ENCODE peak calls at places on chromosomes 2 and 18, in ten cellular contexts. M is lower lobe of right lung; W is adrenal gland; A is PC-9; N is prostate gland; L is SJSA1; P is CD8-positive, alpha-beta memory T cell; E is uterus; I is RWPE2; H is aorta. T is an unnamed sample. For H3K4me1, the result is how much of the 10 kb centered on the place peaks cover.

GRCh38 chr2:109135572-109136185 is 6.7 kb downstream of the SH3RF3 start:
- DNase-seq in M (no peak), W (peak), A (no peak), N (no peak), L (no peak), P (no peak), E (peak), I (no peak), H (no peak), T (no peak)

GRCh38 chr18:45107425-45107824 is 426.7 kb downstream of the SETBP1 start:
- DNase-seq in M (no peak), W (no peak), A (no peak), N (no peak), L (no peak), P (no peak), E (no peak), I (no peak), H (no peak), T (peak)

GRCh38 chr18:77106331-77106730 is 26.3 kb downstream of the MBP start:
- DNase-seq in M (no peak), W (no peak), A (no peak), N (no peak), L (no peak), P (peak), E (no peak), I (no peak), H (no peak), T (no peak)

GRCh38 chr2:167932123-167932693 is 315.2 kb downstream of the STK39 start:
- DNase-seq in M (no peak), W (no peak), A (no peak), N (no peak), L (no peak), P (no peak), E (no peak), I (no peak), H (no peak), T (no peak)

GRCh38 chr18:10442551-10442971 is 11.9 kb upstream of the APCDD1 start:
- DNase-seq in M (no peak), W (no peak), A (no peak), N (no peak), L (no peak), P (no peak), E (no peak), I (no peak), H (no peak), T (no peak)

GRCh38 chr2:197926673-197927072 is 122.3 kb downstream of the PLCL1 start:
- DNase-seq in M (no peak), W (no peak), A (no peak), N (no peak), L (no peak), P (no peak), E (no peak), I (no peak), H (no peak), T (no peak)

GRCh38 chr2:36507408-36507812 is 90.6 kb downstream of the FEZ2 start:
- DNase-seq in M (no peak), W (peak), A (no peak), N (peak), L (peak), P (no peak), E (peak), I (no peak), H (no peak), T (no peak)

GRCh38 chr2:18701981-18702380 is 112.6 kb upstream of the NT5C1B start:
- DNase-seq in M (no peak), W (no peak), A (no peak), N (no peak), L (no peak), P (no peak), E (no peak), I (no peak), H (no peak), T (no peak)

GRCh38 chr18:75801178-75801577 is 373.7 kb upstream of the SMIM21 start:
- DNase-seq in M (no peak), W (no peak), A (no peak), N (no peak), L (no peak), P (no peak), E (no peak), I (no peak), H (no peak), T (no peak)

GRCh38 chr2:143336719-143337210 is 207.5 kb downstream of the ARHGAP15 start:
- DNase-seq in M (no peak), W (no peak), A (no peak), N (no peak), L (no peak), P (no peak), E (no peak), I (no peak), H (no peak), T (no peak)

GRCh38 chr18:21452381-21452780 is 148.1 kb downstream of the ESCO1 start:
- DNase-seq in M (no peak), W (no peak), A (no peak), N (no peak), L (no peak), P (no peak), E (no peak), I (no peak), H (no peak), T (no peak)

GRCh38 chr2:20050104-20050711 is 1.2 kb downstream of the LAPTM4A start:
- DNase-seq in M (no peak), W (peak), A (peak), N (peak), L (peak), P (peak), E (no peak), I (no peak), H (no peak), T (no peak)

GRCh38 chr18:62751341-62751821 is 36.0 kb downstream of the PHLPP1 start:
- DNase-seq in M (no peak), W (peak), A (no peak), N (no peak), L (peak), P (no peak), E (no peak), I (no peak), H (no peak), T (no peak)

GRCh38 chr2:216499641-216500218 is 1.1 kb downstream of the RPL37A start:
- DNase-seq in M (no peak), W (no peak), A (no peak), N (no peak), L (no peak), P (no peak), E (no peak), I (no peak), H (no peak), T (no peak)

GRCh38 chr2:64862001-64862397 is 127.2 kb upstream of the SLC1A4 start:
- DNase-seq in M (no peak), W (no peak), A (no peak), N (no peak), L (no peak), P (no peak), E (no peak), I (no peak), H (no peak), T (no peak)

GRCh38 chr2:64860321-64860751 is 128.9 kb upstream of the SLC1A4 start:
- DNase-seq in M (no peak), W (no peak), A (no peak), N (no peak), L (no peak), P (no peak), E (peak), I (no peak), H (no peak), T (no peak)

GRCh38 chr2:64862623-64863022 is 126.6 kb upstream of the SLC1A4 start:
- DNase-seq in M (no peak), W (no peak), A (peak), N (no peak), L (no peak), P (no peak), E (no peak), I (no peak), H (no peak), T (no peak)

GRCh38 chr2:64860936-64861335 is 128.3 kb upstream of the SLC1A4 start:
- DNase-seq in M (no peak), W (no peak), A (no peak), N (no peak), L (no peak), P (no peak), E (no peak), I (no peak), H (no peak), T (no peak)

DNA sequence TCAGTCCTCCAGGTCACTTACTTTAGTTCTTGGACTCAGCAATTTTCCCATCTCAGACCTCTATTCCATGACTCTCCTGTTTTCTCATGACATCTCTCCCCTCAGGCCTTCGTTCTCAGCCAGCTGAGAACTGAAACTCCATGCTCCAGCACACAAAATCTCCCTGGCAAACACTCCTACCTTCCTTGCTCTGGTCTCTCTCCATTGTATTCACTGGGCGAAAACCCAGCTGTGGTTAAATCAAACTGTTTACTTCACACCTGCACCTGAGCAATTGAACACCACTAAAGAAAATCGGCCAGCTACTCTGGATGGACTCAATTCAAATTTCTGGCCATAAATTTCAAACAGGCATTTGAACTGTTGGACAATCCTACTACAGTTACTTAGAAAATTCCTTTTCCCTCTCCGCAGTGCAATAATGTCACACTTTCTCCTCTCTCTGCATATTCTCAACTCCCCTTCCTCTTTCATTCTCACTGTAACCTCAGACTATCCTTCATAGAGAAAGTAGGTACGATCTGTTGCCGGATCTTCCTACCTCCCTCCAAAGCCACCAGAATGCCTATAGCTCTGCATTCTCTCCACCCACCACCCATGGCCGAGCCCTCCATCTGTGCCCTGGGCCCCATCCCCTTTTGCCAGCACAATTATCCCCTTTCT is 127.7 kb upstream of the SLC1A4 start:
- DNase-seq in M (no peak), W (no peak), A (no peak), N (no peak), L (no peak), P (no peak), E (no peak), I (no peak), H (no peak), T (no peak)
- H3K4me1 ChIP-seq in M (under half), W (under half), A (half or more), N (under half), L (half or more), P (under half), E (under half), I (under half), H (under half), T (under half)

GRCh38 chr2:203679401-203679800 is 27.0 kb upstream of the CD28 start:
- DNase-seq in M (no peak), W (no peak), A (no peak), N (no peak), L (no peak), P (no peak), E (no peak), I (no peak), H (no peak), T (no peak)
- H3K4me1 ChIP-seq in M (half or more), W (under half), A (under half), N (under half), L (under half), P (under half), E (under half), I (under half), H (under half), T (under half)

GRCh38 chr2:174333502-174334277 is 1.1 kb upstream of the SP9 start:
- DNase-seq in M (no peak), W (no peak), A (no peak), N (no peak), L (no peak), P (no peak), E (no peak), I (no peak), H (no peak), T (no peak)
- H3K4me1 ChIP-seq in M (half or more), W (under half), A (under half), N (under half), L (under half), P (under half), E (under half), I (under half), H (under half), T (under half)

GRCh38 chr2:217848351-217848957 is 154.3 kb downstream of the TNS1 start:
- DNase-seq in M (no peak), W (no peak), A (no peak), N (no peak), L (no peak), P (no peak), E (no peak), I (no peak), H (no peak), T (no peak)
- H3K4me1 ChIP-seq in M (half or more), W (half or more), A (under half), N (under half), L (under half), P (under half), E (under half), I (under half), H (under half), T (under half)